ENCODE peak calls at places on chromosome 6, in seven cellular contexts. One of them, this sample, is unnamed.

GRCh38 chr6:138403324-138403800 is 661 bp upstream of the HEBP2 start:
- DNase-seq in RWPE1: peak; percentile 13
- DNase-seq in activated T-helper 1 cell treated with Interleukin-2 at 50 U/mL for 16 hours: no peak
- DNase-seq in CD8-positive, alpha-beta T cell: no peak
- DNase-seq in GM19239: no peak
- DNase-seq in HuH-7: peak; percentile 54
- DNase-seq in activated T-cell treated with anti-CD3 and anti-CD28 coated beads, Interleukin-2, amount 50 U/mL, for 72 hours: peak; percentile 57
- DNase-seq in this sample: no peak

GRCh38 chr6:22499815-22500214 is 69.6 kb upstream of the HDGFL1 start:
- DNase-seq in RWPE1: no peak
- DNase-seq in activated T-helper 1 cell treated with Interleukin-2 at 50 U/mL for 16 hours: no peak
- DNase-seq in CD8-positive, alpha-beta T cell: no peak
- DNase-seq in GM19239: no peak
- DNase-seq in HuH-7: no peak
- DNase-seq in activated T-cell treated with anti-CD3 and anti-CD28 coated beads, Interleukin-2, amount 50 U/mL, for 72 hours: no peak
- DNase-seq in this sample: no peak

GRCh38 chr6:91606148-91606901 is 1019.5 kb upstream of the MAP3K7 start:
- DNase-seq in RWPE1: no peak
- DNase-seq in activated T-helper 1 cell treated with Interleukin-2 at 50 U/mL for 16 hours: no peak
- DNase-seq in CD8-positive, alpha-beta T cell: no peak
- DNase-seq in GM19239: no peak
- DNase-seq in HuH-7: peak; percentile 1
- DNase-seq in activated T-cell treated with anti-CD3 and anti-CD28 coated beads, Interleukin-2, amount 50 U/mL, for 72 hours: no peak
- DNase-seq in this sample: no peak

GRCh38 chr6:26296857-26297648 is 67.9 kb upstream of the BTN3A2 start:
- DNase-seq in RWPE1: no peak
- DNase-seq in activated T-helper 1 cell treated with Interleukin-2 at 50 U/mL for 16 hours: no peak
- DNase-seq in CD8-positive, alpha-beta T cell: no peak
- DNase-seq in GM19239: no peak
- DNase-seq in HuH-7: no peak
- DNase-seq in activated T-cell treated with anti-CD3 and anti-CD28 coated beads, Interleukin-2, amount 50 U/mL, for 72 hours: no peak
- DNase-seq in this sample: no peak

GRCh38 chr6:87623248-87623647 is 33.3 kb downstream of the ORC3 start:
- DNase-seq in RWPE1: no peak
- DNase-seq in activated T-helper 1 cell treated with Interleukin-2 at 50 U/mL for 16 hours: no peak
- DNase-seq in CD8-positive, alpha-beta T cell: no peak
- DNase-seq in GM19239: no peak
- DNase-seq in HuH-7: no peak
- DNase-seq in activated T-cell treated with anti-CD3 and anti-CD28 coated beads, Interleukin-2, amount 50 U/mL, for 72 hours: no peak
- DNase-seq in this sample: no peak

GRCh38 chr6:150567823-150568383 is 31.8 kb upstream of the PLEKHG1 start:
- DNase-seq in RWPE1: no peak
- DNase-seq in activated T-helper 1 cell treated with Interleukin-2 at 50 U/mL for 16 hours: no peak
- DNase-seq in CD8-positive, alpha-beta T cell: no peak
- DNase-seq in GM19239: no peak
- DNase-seq in HuH-7: no peak
- DNase-seq in activated T-cell treated with anti-CD3 and anti-CD28 coated beads, Interleukin-2, amount 50 U/mL, for 72 hours: no peak
- DNase-seq in this sample: no peak

GRCh38 chr6:12241493-12242214 is 48.5 kb upstream of the EDN1 start:
- DNase-seq in RWPE1: no peak
- DNase-seq in activated T-helper 1 cell treated with Interleukin-2 at 50 U/mL for 16 hours: no peak
- DNase-seq in CD8-positive, alpha-beta T cell: no peak
- DNase-seq in GM19239: no peak
- DNase-seq in HuH-7: no peak
- DNase-seq in activated T-cell treated with anti-CD3 and anti-CD28 coated beads, Interleukin-2, amount 50 U/mL, for 72 hours: no peak
- DNase-seq in this sample: no peak

GRCh38 chr6:41733349-41733706 is 2.1 kb downstream of the TFEB start:
- DNase-seq in RWPE1: no peak
- DNase-seq in activated T-helper 1 cell treated with Interleukin-2 at 50 U/mL for 16 hours: no peak
- DNase-seq in CD8-positive, alpha-beta T cell: no peak
- DNase-seq in GM19239: no peak
- DNase-seq in HuH-7: no peak
- DNase-seq in activated T-cell treated with anti-CD3 and anti-CD28 coated beads, Interleukin-2, amount 50 U/mL, for 72 hours: no peak
- DNase-seq in this sample: no peak

GRCh38 chr6:148455225-148455624 is 112.6 kb downstream of the SASH1 start:
- DNase-seq in RWPE1: no peak
- DNase-seq in activated T-helper 1 cell treated with Interleukin-2 at 50 U/mL for 16 hours: no peak
- DNase-seq in CD8-positive, alpha-beta T cell: no peak
- DNase-seq in GM19239: no peak
- DNase-seq in HuH-7: no peak
- DNase-seq in activated T-cell treated with anti-CD3 and anti-CD28 coated beads, Interleukin-2, amount 50 U/mL, for 72 hours: no peak
- DNase-seq in this sample: no peak

GRCh38 chr6:71967436-71967835 is 81.1 kb downstream of the RIMS1 start:
- DNase-seq in RWPE1: no peak
- DNase-seq in activated T-helper 1 cell treated with Interleukin-2 at 50 U/mL for 16 hours: no peak
- DNase-seq in CD8-positive, alpha-beta T cell: no peak
- DNase-seq in GM19239: no peak
- DNase-seq in HuH-7: no peak
- DNase-seq in activated T-cell treated with anti-CD3 and anti-CD28 coated beads, Interleukin-2, amount 50 U/mL, for 72 hours: no peak
- DNase-seq in this sample: no peak

GRCh38 chr6:37994238-37994637 is 174.7 kb downstream of the ZFAND3 start:
- DNase-seq in RWPE1: peak; percentile 26
- DNase-seq in activated T-helper 1 cell treated with Interleukin-2 at 50 U/mL for 16 hours: no peak
- DNase-seq in CD8-positive, alpha-beta T cell: no peak
- DNase-seq in GM19239: no peak
- DNase-seq in HuH-7: no peak
- DNase-seq in activated T-cell treated with anti-CD3 and anti-CD28 coated beads, Interleukin-2, amount 50 U/mL, for 72 hours: no peak
- DNase-seq in this sample: no peak

GRCh38 chr6:158270389-158271127 is 41.7 kb upstream of the TULP4 start:
- DNase-seq in RWPE1: no peak
- DNase-seq in activated T-helper 1 cell treated with Interleukin-2 at 50 U/mL for 16 hours: no peak
- DNase-seq in CD8-positive, alpha-beta T cell: no peak
- DNase-seq in GM19239: no peak
- DNase-seq in HuH-7: no peak
- DNase-seq in activated T-cell treated with anti-CD3 and anti-CD28 coated beads, Interleukin-2, amount 50 U/mL, for 72 hours: peak; percentile 38
- DNase-seq in this sample: no peak

GRCh38 chr6:25138697-25139051 is 140.5 kb upstream of the CARMIL1 start:
- DNase-seq in RWPE1: no peak
- DNase-seq in activated T-helper 1 cell treated with Interleukin-2 at 50 U/mL for 16 hours: no peak
- DNase-seq in CD8-positive, alpha-beta T cell: no peak
- DNase-seq in GM19239: no peak
- DNase-seq in HuH-7: no peak
- DNase-seq in activated T-cell treated with anti-CD3 and anti-CD28 coated beads, Interleukin-2, amount 50 U/mL, for 72 hours: no peak
- DNase-seq in this sample: no peak

GRCh38 chr6:129186988-129187387 is 304.1 kb downstream of the LAMA2 start:
- DNase-seq in RWPE1: peak; percentile 55
- DNase-seq in activated T-helper 1 cell treated with Interleukin-2 at 50 U/mL for 16 hours: no peak
- DNase-seq in CD8-positive, alpha-beta T cell: no peak
- DNase-seq in GM19239: no peak
- DNase-seq in HuH-7: no peak
- DNase-seq in activated T-cell treated with anti-CD3 and anti-CD28 coated beads, Interleukin-2, amount 50 U/mL, for 72 hours: no peak
- DNase-seq in this sample: no peak

GRCh38 chr6:127367023-127367375 is 23.6 kb upstream of the ECHDC1 start:
- DNase-seq in RWPE1: no peak
- DNase-seq in activated T-helper 1 cell treated with Interleukin-2 at 50 U/mL for 16 hours: no peak
- DNase-seq in CD8-positive, alpha-beta T cell: no peak
- DNase-seq in GM19239: no peak
- DNase-seq in HuH-7: no peak
- DNase-seq in activated T-cell treated with anti-CD3 and anti-CD28 coated beads, Interleukin-2, amount 50 U/mL, for 72 hours: no peak
- DNase-seq in this sample: no peak

GRCh38 chr6:163291622-163292021 is 122.9 kb upstream of the QKI start:
- DNase-seq in RWPE1: no peak
- DNase-seq in activated T-helper 1 cell treated with Interleukin-2 at 50 U/mL for 16 hours: no peak
- DNase-seq in CD8-positive, alpha-beta T cell: no peak
- DNase-seq in GM19239: no peak
- DNase-seq in HuH-7: no peak
- DNase-seq in activated T-cell treated with anti-CD3 and anti-CD28 coated beads, Interleukin-2, amount 50 U/mL, for 72 hours: no peak
- DNase-seq in this sample: no peak

GRCh38 chr6:165663283-165663735 is 268 bp upstream of the PDE10A start:
- DNase-seq in RWPE1: no peak
- DNase-seq in activated T-helper 1 cell treated with Interleukin-2 at 50 U/mL for 16 hours: no peak
- DNase-seq in CD8-positive, alpha-beta T cell: no peak
- DNase-seq in GM19239: peak; percentile 25
- DNase-seq in HuH-7: no peak
- DNase-seq in activated T-cell treated with anti-CD3 and anti-CD28 coated beads, Interleukin-2, amount 50 U/mL, for 72 hours: no peak
- DNase-seq in this sample: no peak

GRCh38 chr6:64439274-64439673 is 803.7 kb downstream of the PHF3 start:
- DNase-seq in RWPE1: peak; percentile 8
- DNase-seq in activated T-helper 1 cell treated with Interleukin-2 at 50 U/mL for 16 hours: no peak
- DNase-seq in CD8-positive, alpha-beta T cell: no peak
- DNase-seq in GM19239: no peak
- DNase-seq in HuH-7: no peak
- DNase-seq in activated T-cell treated with anti-CD3 and anti-CD28 coated beads, Interleukin-2, amount 50 U/mL, for 72 hours: no peak
- DNase-seq in this sample: no peak

GRCh38 chr6:79167931-79168694 is 66.4 kb downstream of the HMGN3 start:
- DNase-seq in RWPE1: no peak
- DNase-seq in activated T-helper 1 cell treated with Interleukin-2 at 50 U/mL for 16 hours: no peak
- DNase-seq in CD8-positive, alpha-beta T cell: no peak
- DNase-seq in GM19239: no peak
- DNase-seq in HuH-7: no peak
- DNase-seq in activated T-cell treated with anti-CD3 and anti-CD28 coated beads, Interleukin-2, amount 50 U/mL, for 72 hours: no peak
- DNase-seq in this sample: no peak

This sample was measured in GM12878.